ENCODE peak calls at places on chromosomes 2 and 18, in ten cellular contexts. T is hypothalamus; I is stimulated activated naive CD4-positive, alpha-beta T cell; X is mesendoderm; M is HFF-Myc; E is T-helper 2 cell; L is stimulated activated CD4-positive, alpha-beta T cell treated with anti-CD3 and anti-CD28 coated beads, Interleukin-15, amount 100 ng/mL, for 24 hours; C is naive thymus-derived CD4-positive, alpha-beta T cell; D is sciatic nerve; N is NCI-H1092. B is an unnamed sample.

GRCh38 chr18:58559427-58560186 is 69.3 kb downstream of the ALPK2 start:
- DNase-seq in T (no peak), I (no peak), X (no peak), M (no peak), E (no peak), L (no peak), C (no peak), D (no peak), N (no peak), B (no peak)

GRCh38 chr2:216031960-216032689 is 18.8 kb upstream of the MREG start:
- DNase-seq in T (no peak), I (no peak), X (no peak), M (peak), E (no peak), L (no peak), C (no peak), D (no peak), N (no peak), B (peak)

GRCh38 chr2:207230261-207231105 is 64.7 kb upstream of the KLF7 start:
- DNase-seq in T (no peak), I (no peak), X (peak), M (no peak), E (no peak), L (no peak), C (no peak), D (no peak), N (no peak), B (no peak)

GRCh38 chr2:127064642-127065250 is 42.2 kb downstream of the BIN1 start:
- DNase-seq in T (peak), I (no peak), X (peak), M (peak), E (no peak), L (peak), C (peak), D (peak), N (no peak), B (peak)

GRCh38 chr18:48799724-48800315 is 150.9 kb downstream of the SMAD7 start:
- DNase-seq in T (no peak), I (no peak), X (no peak), M (no peak), E (no peak), L (no peak), C (no peak), D (peak), N (no peak), B (no peak)

GRCh38 chr2:232699110-232699509 is 2.0 kb downstream of the GIGYF2 start:
- DNase-seq in T (no peak), I (no peak), X (peak), M (no peak), E (no peak), L (no peak), C (no peak), D (no peak), N (no peak), B (no peak)

GRCh38 chr2:12754643-12755042 is 37.9 kb downstream of the TRIB2 start:
- DNase-seq in T (no peak), I (no peak), X (peak), M (no peak), E (no peak), L (no peak), C (no peak), D (no peak), N (no peak), B (no peak)

GRCh38 chr2:37283207-37283606 is 41.4 kb downstream of the PRKD3 start:
- DNase-seq in T (no peak), I (no peak), X (no peak), M (peak), E (no peak), L (no peak), C (no peak), D (no peak), N (no peak), B (peak)

GRCh38 chr2:229342376-229342775 is 71.3 kb upstream of the PID1 start:
- DNase-seq in T (peak), I (no peak), X (peak), M (no peak), E (no peak), L (peak), C (no peak), D (peak), N (no peak), B (peak)

GRCh38 chr18:25164211-25164836 is 187.6 kb downstream of the ZNF521 start:
- DNase-seq in T (no peak), I (no peak), X (no peak), M (no peak), E (no peak), L (no peak), C (no peak), D (no peak), N (no peak), B (peak)

GRCh38 chr2:141522048-141522447 is 608.8 kb downstream of the LRP1B start:
- DNase-seq in T (no peak), I (no peak), X (no peak), M (no peak), E (no peak), L (no peak), C (no peak), D (no peak), N (no peak), B (no peak)

GRCh38 chr2:5587726-5588125 is 104.5 kb upstream of the SOX11 start:
- DNase-seq in T (no peak), I (no peak), X (no peak), M (no peak), E (no peak), L (no peak), C (no peak), D (no peak), N (no peak), B (no peak)

B was measured in kidney glomerular epithelial cell.